ENCODE peak calls at places on chromosomes 5 and 9, in nine cellular contexts. C, M, F, U, S, Y, L, Q and E are unnamed samples.

GRCh38 chr5:146340260-146341081 is 1.8 kb downstream of the POU4F3 start:
- DNase-seq in C (no peak), M (peak), F (peak), U (no peak), S (peak), Y (no peak), L (no peak), Q (no peak), E (peak)

GRCh38 chr9:85942913-85943729 is 2.2 kb downstream of the NAA35 start:
- DNase-seq in C (no peak), M (no peak), F (no peak), U (no peak), S (no peak), Y (no peak), L (no peak), Q (no peak), E (no peak)

GRCh38 chr9:83334320-83334719 is 203.9 kb downstream of the FRMD3 start:
- DNase-seq in C (no peak), M (peak), F (peak), U (peak), S (peak), Y (peak), L (peak), Q (peak), E (peak)

GRCh38 chr5:96903300-96903699 is 27.0 kb downstream of the ERAP2 start:
- DNase-seq in C (no peak), M (no peak), F (no peak), U (no peak), S (no peak), Y (no peak), L (no peak), Q (no peak), E (no peak)

GRCh38 chr9:95504053-95504963 is 12.5 kb downstream of the PTCH1 start:
- DNase-seq in C (no peak), M (peak), F (peak), U (no peak), S (no peak), Y (no peak), L (peak), Q (no peak), E (no peak)

GRCh38 chr9:37669232-37669631 is 18.5 kb downstream of the FRMPD1 start:
- DNase-seq in C (no peak), M (peak), F (no peak), U (no peak), S (no peak), Y (no peak), L (no peak), Q (no peak), E (no peak)

GRCh38 chr5:126003309-126003708 is 419.9 kb upstream of the GRAMD2B start:
- DNase-seq in C (no peak), M (no peak), F (peak), U (peak), S (no peak), Y (no peak), L (no peak), Q (no peak), E (no peak)

GRCh38 chr9:23220957-23221356 is 605.1 kb downstream of the ELAVL2 start:
- DNase-seq in C (no peak), M (no peak), F (no peak), U (no peak), S (no peak), Y (no peak), L (no peak), Q (no peak), E (no peak)

GRCh38 chr5:2757563-2758311 is 6.3 kb upstream of the IRX2 start:
- DNase-seq in C (no peak), M (peak), F (peak), U (no peak), S (no peak), Y (no peak), L (no peak), Q (no peak), E (peak)

GRCh38 chr9:108996653-108997052 is 16.6 kb downstream of the CTNNAL1 start:
- DNase-seq in C (no peak), M (no peak), F (no peak), U (no peak), S (peak), Y (no peak), L (no peak), Q (no peak), E (no peak)

GRCh38 chr9:127181595-127182190 is 59.3 kb upstream of the ANGPTL2 start:
- DNase-seq in C (no peak), M (no peak), F (peak), U (peak), S (no peak), Y (peak), L (peak), Q (no peak), E (no peak)

GRCh38 chr9:105254226-105254625 is 9.8 kb downstream of the SLC44A1 start:
- DNase-seq in C (no peak), M (peak), F (no peak), U (no peak), S (no peak), Y (no peak), L (peak), Q (no peak), E (no peak)

GRCh38 chr5:20276061-20276958 is 288.3 kb upstream of the CDH18 start:
- DNase-seq in C (no peak), M (peak), F (no peak), U (no peak), S (no peak), Y (no peak), L (no peak), Q (peak), E (no peak)

GRCh38 chr9:131011274-131012022 is 2.5 kb downstream of the LAMC3 start:
- DNase-seq in C (no peak), M (peak), F (no peak), U (no peak), S (no peak), Y (no peak), L (no peak), Q (no peak), E (no peak)

GRCh38 chr5:134555889-134556311 is 30.4 kb downstream of the JADE2 start:
- DNase-seq in C (no peak), M (peak), F (peak), U (no peak), S (no peak), Y (peak), L (peak), Q (no peak), E (no peak)

GRCh38 chr9:124389146-124389939 is 25.9 kb downstream of the PSMB7 start:
- DNase-seq in C (no peak), M (no peak), F (no peak), U (no peak), S (no peak), Y (no peak), L (no peak), Q (no peak), E (no peak)

GRCh38 chr5:135191084-135191826 is 157.2 kb upstream of the PITX1 start:
- DNase-seq in C (peak), M (peak), F (peak), U (no peak), S (peak), Y (peak), L (peak), Q (peak), E (peak)

GRCh38 chr5:138282918-138283742 is 8.7 kb upstream of the GFRA3 start:
- DNase-seq in C (no peak), M (peak), F (peak), U (no peak), S (peak), Y (peak), L (peak), Q (peak), E (peak)

GRCh38 chr9:127689332-127690000 is 17.3 kb upstream of the CFAP157 start:
- DNase-seq in C (no peak), M (no peak), F (no peak), U (no peak), S (no peak), Y (no peak), L (no peak), Q (no peak), E (no peak)

GRCh38 chr9:34027845-34028574 is 20.7 kb downstream of the UBAP2 start:
- DNase-seq in C (no peak), M (no peak), F (no peak), U (no peak), S (no peak), Y (no peak), L (no peak), Q (no peak), E (no peak)

GRCh38 chr9:106891286-106891685 is 28.3 kb downstream of the ZNF462 start:
- DNase-seq in C (no peak), M (peak), F (no peak), U (no peak), S (no peak), Y (no peak), L (no peak), Q (no peak), E (no peak)

GRCh38 chr9:106893088-106893487 is 30.1 kb downstream of the ZNF462 start:
- DNase-seq in C (no peak), M (no peak), F (no peak), U (no peak), S (no peak), Y (no peak), L (no peak), Q (no peak), E (no peak)

GRCh38 chr9:106888992-106889631 is 26.1 kb downstream of the ZNF462 start:
- DNase-seq in C (no peak), M (peak), F (no peak), U (no peak), S (no peak), Y (no peak), L (no peak), Q (no peak), E (no peak)

GRCh38 chr9:106890621-106891020 is 27.7 kb downstream of the ZNF462 start:
- DNase-seq in C (no peak), M (no peak), F (no peak), U (no peak), S (no peak), Y (no peak), L (no peak), Q (no peak), E (no peak)

GRCh38 chr9:106892632-106893031 is 29.7 kb downstream of the ZNF462 start:
- DNase-seq in C (no peak), M (peak), F (peak), U (no peak), S (no peak), Y (peak), L (peak), Q (peak), E (peak)
- TF ChIP-seq POLR2AphosphoS5 in C (no peak), M (no peak), F (no peak), U (no peak), S (no peak), Y (no peak), L (peak), Q (no peak), E (no peak)

DNA sequence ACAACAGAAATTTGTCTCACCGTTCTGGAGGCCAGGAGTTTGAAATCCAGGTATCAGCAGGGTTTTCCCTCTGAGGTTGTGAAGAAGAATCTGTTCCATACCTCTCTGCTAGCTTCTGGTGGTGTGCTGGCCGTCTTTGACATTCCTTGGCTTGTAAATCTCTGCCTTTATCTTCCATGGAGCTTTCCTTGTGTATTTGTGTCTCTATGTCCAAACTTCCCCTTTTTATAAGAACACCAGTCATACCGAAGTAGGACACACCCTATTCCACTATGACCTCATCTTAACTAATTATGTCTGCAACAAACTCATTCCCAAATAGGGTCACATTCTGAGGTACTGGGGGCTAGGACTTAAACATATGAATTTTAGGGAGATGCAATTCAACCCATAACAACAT is 38.3 kb downstream of the PRKACG start:
- DNase-seq in C (no peak), M (no peak), F (no peak), U (no peak), S (no peak), Y (no peak), L (no peak), Q (no peak), E (no peak)
- TF ChIP-seq POLR2AphosphoS5 in C (no peak), M (no peak), F (no peak), U (no peak), S (no peak), Y (no peak), L (peak), Q (no peak), E (no peak)

DNA sequence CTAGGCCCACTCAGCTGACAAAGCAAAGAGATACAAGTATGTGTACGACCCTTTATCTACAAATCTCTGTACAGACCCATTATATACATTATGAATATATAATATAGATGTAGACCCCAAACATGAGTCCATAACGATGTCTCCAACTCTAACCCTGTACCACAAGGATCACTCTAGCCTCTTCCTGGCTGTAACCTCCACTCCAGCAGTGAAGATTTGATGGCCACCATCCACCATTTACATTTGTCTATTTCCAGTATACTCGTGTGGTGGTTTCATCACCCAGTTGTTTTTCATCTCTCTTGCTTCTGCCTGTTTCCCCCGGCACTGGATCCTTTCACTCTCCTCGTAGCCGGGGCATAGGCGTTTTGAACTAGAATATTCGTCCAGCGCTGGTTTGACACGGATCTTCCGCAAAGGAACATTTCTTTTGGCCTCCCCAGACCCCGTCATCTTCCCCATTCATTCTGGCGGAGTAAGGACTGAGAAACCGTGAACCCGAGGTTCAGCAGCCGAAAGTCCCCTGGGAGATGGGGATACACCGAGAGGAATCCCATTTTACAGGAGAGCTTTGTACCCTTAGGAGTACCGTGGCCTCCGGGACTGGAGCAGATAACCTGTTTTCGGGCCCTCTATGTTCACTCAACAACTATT is 813 bp upstream of the TRIO start:
- DNase-seq in C (no peak), M (no peak), F (no peak), U (no peak), S (no peak), Y (no peak), L (no peak), Q (no peak), E (no peak)
- TF ChIP-seq POLR2AphosphoS5 in C (no peak), M (no peak), F (no peak), U (no peak), S (no peak), Y (no peak), L (no peak), Q (peak), E (no peak)

DNA sequence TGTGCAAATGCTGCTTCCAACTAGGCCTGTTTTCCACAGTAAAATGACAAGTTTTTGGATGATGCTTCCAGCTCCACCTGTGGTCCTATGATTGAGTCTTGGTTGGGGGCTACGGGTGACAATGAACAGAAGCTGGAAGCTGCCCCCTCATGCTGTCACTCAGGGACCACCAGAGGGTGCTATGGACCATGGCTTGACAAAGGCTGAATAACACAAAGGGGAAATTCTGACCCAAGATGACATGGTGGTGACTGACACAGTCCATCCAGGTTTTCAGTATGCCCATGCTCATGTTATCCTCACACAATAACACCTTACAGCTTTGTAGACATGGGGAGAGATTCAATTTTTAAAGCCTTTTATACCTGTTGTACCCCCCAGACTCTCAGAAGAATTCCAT is 23.9 kb upstream of the SAP30L start:
- DNase-seq in C (no peak), M (peak), F (no peak), U (no peak), S (no peak), Y (no peak), L (no peak), Q (no peak), E (no peak)
- TF ChIP-seq POLR2AphosphoS5 in C (no peak), M (no peak), F (no peak), U (no peak), S (no peak), Y (no peak), L (no peak), Q (no peak), E (no peak)

DNA sequence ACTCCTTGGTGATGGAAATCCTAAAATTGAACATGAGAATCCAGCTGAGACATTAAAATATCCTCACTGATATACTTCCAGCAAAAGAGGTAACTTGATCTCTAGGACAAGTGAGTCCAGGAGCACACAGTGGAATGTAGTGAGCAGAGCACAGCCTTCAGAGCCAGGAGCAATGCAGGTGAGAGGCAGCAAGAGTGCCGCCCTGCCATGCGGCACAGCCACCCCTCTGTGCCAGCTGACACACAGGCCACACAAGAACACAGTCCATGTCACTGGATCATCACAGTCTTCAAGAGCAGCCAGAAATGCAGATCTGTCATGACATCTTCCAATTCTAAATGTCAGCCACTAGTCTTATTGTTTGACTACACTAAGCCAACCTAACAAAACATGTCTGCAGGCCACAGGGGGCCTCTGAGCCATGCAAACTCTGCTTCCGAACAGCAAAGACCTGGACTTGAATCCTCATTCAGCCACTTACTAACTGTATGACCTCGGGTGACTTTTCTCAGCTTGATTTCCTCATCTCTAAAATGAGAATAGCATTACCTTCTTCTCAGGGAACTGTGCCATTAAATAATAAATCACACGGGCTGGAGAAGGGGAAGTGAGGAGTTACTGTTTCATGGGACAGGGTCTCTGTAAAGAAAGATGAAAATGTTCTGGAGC is 47.0 kb downstream of the CCDC125 start:
- DNase-seq in C (no peak), M (peak), F (no peak), U (no peak), S (no peak), Y (no peak), L (no peak), Q (no peak), E (no peak)
- TF ChIP-seq POLR2AphosphoS5 in C (no peak), M (no peak), F (no peak), U (no peak), S (no peak), Y (no peak), L (no peak), Q (no peak), E (no peak)

DNA sequence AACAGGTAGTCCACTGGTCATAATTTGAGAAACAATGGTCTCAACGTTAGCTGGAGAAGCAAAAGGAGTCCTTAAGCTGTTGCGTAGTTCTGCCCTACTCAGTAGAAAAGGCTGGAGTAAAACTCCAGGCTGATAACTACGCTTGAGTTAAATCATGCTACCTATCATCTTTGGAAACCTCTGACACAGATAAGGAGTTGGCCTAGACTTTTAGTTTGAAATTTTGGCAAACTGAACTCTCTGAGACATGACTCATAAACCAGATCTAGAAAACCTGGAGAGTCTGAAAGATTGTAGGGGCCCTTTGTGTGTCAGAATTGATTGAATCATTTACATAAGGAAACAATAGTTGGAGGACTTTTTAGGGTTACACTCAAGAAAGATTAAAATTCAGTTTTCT is 26.3 kb downstream of the NMUR2 start:
- DNase-seq in C (no peak), M (no peak), F (no peak), U (no peak), S (no peak), Y (no peak), L (no peak), Q (no peak), E (no peak)
- TF ChIP-seq POLR2AphosphoS5 in C (no peak), M (no peak), F (no peak), U (no peak), S (no peak), Y (no peak), L (no peak), Q (no peak), E (no peak)

DNA sequence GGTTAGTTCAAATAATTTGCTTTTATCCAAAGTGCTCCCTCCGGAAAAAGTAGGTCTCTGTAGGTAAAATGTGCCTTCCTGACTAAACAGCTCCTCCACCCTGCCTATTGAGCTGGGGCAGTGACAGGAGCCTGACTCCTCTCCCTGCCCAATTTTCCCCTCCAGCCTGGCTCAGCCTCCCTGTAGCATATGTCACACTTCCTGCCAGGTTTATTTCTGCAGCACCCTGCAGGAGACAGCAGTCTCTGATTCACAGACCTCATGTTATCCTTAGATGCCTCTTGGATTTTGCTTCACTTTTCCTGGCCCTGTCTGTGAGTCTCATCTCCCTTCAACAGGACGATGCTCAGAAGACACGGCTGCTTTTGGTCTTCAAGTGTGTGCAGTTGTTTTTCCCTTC is 33.5 kb downstream of the SLC36A1 start:
- DNase-seq in C (no peak), M (peak), F (no peak), U (no peak), S (peak), Y (no peak), L (no peak), Q (no peak), E (no peak)
- TF ChIP-seq POLR2AphosphoS5 in C (no peak), M (no peak), F (no peak), U (no peak), S (no peak), Y (no peak), L (no peak), Q (no peak), E (no peak)

DNA sequence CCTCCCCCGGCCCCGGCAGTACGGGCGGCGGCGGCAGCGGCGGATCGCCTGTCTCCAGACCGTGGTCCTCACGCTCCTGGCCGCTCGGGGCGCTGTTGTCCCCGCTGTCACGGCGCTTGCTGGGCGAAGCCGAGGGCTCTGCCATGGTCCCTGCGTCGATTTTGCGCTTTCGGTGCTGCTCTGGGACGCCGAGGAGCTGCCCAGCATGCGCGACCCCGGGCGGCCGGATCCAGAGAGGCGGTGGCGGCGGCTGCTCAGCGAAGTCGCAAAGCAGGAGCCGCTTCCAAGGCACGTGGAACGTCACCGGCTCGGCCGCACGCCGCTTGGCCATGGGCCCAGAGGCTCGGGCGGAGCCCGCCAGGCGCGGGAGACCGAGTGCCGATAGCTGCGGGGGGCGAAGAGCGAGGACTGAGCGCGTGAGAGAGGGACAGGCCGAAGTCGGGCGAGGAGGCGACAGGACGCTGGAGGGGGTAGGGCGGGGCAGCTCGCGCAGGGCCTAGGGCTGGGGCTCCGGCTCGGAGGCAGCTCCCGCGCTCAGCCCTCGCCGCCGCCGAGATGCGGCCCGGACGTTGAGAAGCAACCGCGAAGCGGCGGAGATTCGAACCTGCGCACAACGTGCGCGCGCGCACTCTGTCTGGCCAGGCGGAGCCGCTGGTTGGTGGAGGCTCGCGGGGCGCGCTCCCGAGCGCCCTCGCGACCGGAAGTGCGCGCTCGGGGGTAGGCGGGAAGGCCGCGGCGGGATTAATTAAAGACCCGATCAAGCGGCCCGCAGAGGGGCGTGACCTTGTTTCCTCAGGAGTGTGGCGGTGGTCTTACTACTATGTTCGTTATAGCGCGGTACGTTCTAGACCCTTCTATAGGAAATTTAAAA is at the start of gene C9orf40:
- DNase-seq in C (peak), M (peak), F (peak), U (peak), S (peak), Y (peak), L (peak), Q (peak), E (peak)
- TF ChIP-seq POLR2AphosphoS5 in C (peak), M (peak), F (no peak), U (no peak), S (peak), Y (peak), L (peak), Q (no peak), E (peak)